ENCODE peak calls at places on chromosomes 11 and 22, in nine cellular contexts. U is astrocyte of the spinal cord; O is brain pericyte; X is MV-4-11; C is mucosa of gallbladder; Y is cardiac muscle cell; F is stimulated activated CD4-positive, alpha-beta T cell treated with anti-CD3 and anti-CD28 coated beads, Interleukin-15, amount 100 ng/mL, for 24 hours; Z is hippocampal formation; M is IMR-90. W is an unnamed sample.

GRCh38 chr11:2290351-2290841 is 11.3 kb downstream of the C11orf21 start:
- DNase-seq in U (no peak), O (no peak), X (no peak), C (no peak), Y (no peak), F (no peak), Z (no peak), M (no peak), W (no peak)

GRCh38 chr11:66510271-66510989 is at the start of gene BBS1:
- DNase-seq in U (peak; percentile 76), O (peak; percentile 29), X (peak; percentile 61), C (peak; percentile 87), Y (peak; percentile 84), F (peak; percentile 90), Z (peak; percentile 79), M (peak; percentile 68), W (peak; percentile 76)

GRCh38 chr22:33328789-33329296 is 270.7 kb upstream of the SYN3 start:
- DNase-seq in U (peak; percentile 50), O (no peak), X (no peak), C (no peak), Y (peak; percentile 59), F (no peak), Z (no peak), M (peak; percentile 86), W (peak; percentile 52)

GRCh38 chr22:47059076-47059475 is 296.6 kb downstream of the TBC1D22A start:
- DNase-seq in U (no peak), O (no peak), X (no peak), C (no peak), Y (no peak), F (no peak), Z (no peak), M (no peak), W (no peak)

GRCh38 chr11:83865636-83866461 is 579.7 kb upstream of the CCDC90B start:
- DNase-seq in U (peak; percentile 70), O (no peak), X (no peak), C (no peak), Y (peak; percentile 16), F (no peak), Z (no peak), M (peak; percentile 49), W (peak; percentile 3)

GRCh38 chr22:29308791-29309262 is 2.4 kb downstream of the GAS2L1 start:
- DNase-seq in U (peak; percentile 83), O (no peak), X (no peak), C (no peak), Y (peak; percentile 69), F (peak; percentile 44), Z (no peak), M (peak; percentile 65), W (peak; percentile 61)

GRCh38 chr11:68044898-68045351 is 6.1 kb downstream of the TCIRG1 start:
- DNase-seq in U (no peak), O (no peak), X (no peak), C (no peak), Y (no peak), F (no peak), Z (no peak), M (no peak), W (no peak)

GRCh38 chr11:10778217-10778970 is 27.3 kb downstream of the CTR9 start:
- DNase-seq in U (peak; percentile 73), O (no peak), X (no peak), C (peak; percentile 34), Y (peak; percentile 75), F (no peak), Z (no peak), M (peak; percentile 95), W (peak; percentile 85)

GRCh38 chr22:25735657-25736056 is 6.3 kb upstream of the MYO18B start:
- DNase-seq in U (no peak), O (no peak), X (no peak), C (no peak), Y (no peak), F (no peak), Z (no peak), M (no peak), W (no peak)

GRCh38 chr11:65896009-65896999 is 3.9 kb downstream of the FOSL1 start:
- DNase-seq in U (no peak), O (no peak), X (no peak), C (no peak), Y (no peak), F (no peak), Z (no peak), M (no peak), W (peak; percentile 67)

GRCh38 chr22:31607696-31608095 is 54.3 kb downstream of the PISD start:
- DNase-seq in U (no peak), O (no peak), X (no peak), C (no peak), Y (no peak), F (no peak), Z (no peak), M (no peak), W (no peak)

GRCh38 chr11:109851780-109852390 is 241.3 kb upstream of the ZC3H12C start:
- DNase-seq in U (peak; percentile 31), O (no peak), X (no peak), C (no peak), Y (no peak), F (no peak), Z (no peak), M (peak; percentile 31), W (no peak)

GRCh38 chr11:46222485-46223251 is 54.8 kb upstream of the CREB3L1 start:
- DNase-seq in U (no peak), O (no peak), X (no peak), C (no peak), Y (no peak), F (no peak), Z (no peak), M (peak; percentile 7), W (peak; percentile 24)

GRCh38 chr11:120467627-120468026 is 43.9 kb upstream of the GRIK4 start:
- DNase-seq in U (no peak), O (no peak), X (no peak), C (no peak), Y (no peak), F (no peak), Z (no peak), M (peak; percentile 48), W (peak; percentile 28)

GRCh38 chr11:35622070-35622469 is 3.8 kb downstream of the FJX1 start:
- DNase-seq in U (peak; percentile 81), O (no peak), X (no peak), C (no peak), Y (peak; percentile 88), F (no peak), Z (no peak), M (peak; percentile 84), W (peak; percentile 60)

GRCh38 chr11:65539401-65540289 is 14.8 kb downstream of the SCYL1 start:
- DNase-seq in U (no peak), O (no peak), X (no peak), C (peak; percentile 77), Y (no peak), F (no peak), Z (no peak), M (no peak), W (no peak)

GRCh38 chr11:93116641-93117577 is 80.9 kb downstream of the SLC36A4 start:
- DNase-seq in U (no peak), O (no peak), X (no peak), C (no peak), Y (no peak), F (no peak), Z (no peak), M (peak; percentile 44), W (no peak)

GRCh38 chr11:118338637-118339061 is 3.9 kb downstream of the CD3D start:
- DNase-seq in U (no peak), O (no peak), X (no peak), C (peak; percentile 52), Y (peak; percentile 33), F (peak; percentile 90), Z (no peak), M (no peak), W (no peak)

GRCh38 chr22:28207281-28208030 is 288.4 kb upstream of the PITPNB start:
- DNase-seq in U (no peak), O (no peak), X (no peak), C (no peak), Y (no peak), F (no peak), Z (no peak), M (peak; percentile 45), W (no peak)

GRCh38 chr11:120028181-120028935 is 109.6 kb downstream of the TRIM29 start:
- DNase-seq in U (no peak), O (no peak), X (peak; percentile 2), C (no peak), Y (no peak), F (no peak), Z (no peak), M (no peak), W (no peak)

GRCh38 chr11:1682225-1682901 is 14.6 kb upstream of the KRTAP5-6 start:
- DNase-seq in U (no peak), O (no peak), X (no peak), C (no peak), Y (no peak), F (no peak), Z (no peak), M (no peak), W (no peak)

GRCh38 chr11:63493127-63493526 is 2.2 kb upstream of the PLAAT5 start:
- DNase-seq in U (no peak), O (no peak), X (no peak), C (no peak), Y (no peak), F (no peak), Z (no peak), M (no peak), W (no peak)

GRCh38 chr11:2552202-2552601 is 107.4 kb downstream of the KCNQ1 start:
- DNase-seq in U (no peak), O (no peak), X (no peak), C (no peak), Y (no peak), F (no peak), Z (no peak), M (no peak), W (no peak)

GRCh38 chr11:2508793-2509192 is 64.0 kb downstream of the KCNQ1 start:
- DNase-seq in U (no peak), O (no peak), X (no peak), C (no peak), Y (no peak), F (no peak), Z (no peak), M (no peak), W (no peak)

W was measured in RPMI7951.